ENCODE peak calls at places on chromosomes 16 and 17, in six cellular contexts. One of them, this sample, is unnamed. For H3K27me3, the result is how much of the 10 kb centered on the place peaks cover.

GRCh38 chr17:42407289-42407836 is 15.7 kb downstream of the CAVIN1 start:
- DNase-seq in neural progenitor cell: peak
- DNase-seq in tibial nerve: peak
- DNase-seq in fibroblast of lung: peak
- DNase-seq in PC-9: peak
- DNase-seq in heart left ventricle: peak
- DNase-seq in this sample: peak

GRCh38 chr17:40903129-40903847 is 18.2 kb upstream of the KRT20 start:
- DNase-seq in neural progenitor cell: no peak
- DNase-seq in tibial nerve: no peak
- DNase-seq in fibroblast of lung: peak
- DNase-seq in PC-9: peak
- DNase-seq in heart left ventricle: no peak
- DNase-seq in this sample: no peak

GRCh38 chr17:74566132-74566753 is 1.1 kb downstream of the CD300H start:
- DNase-seq in neural progenitor cell: peak
- DNase-seq in tibial nerve: no peak
- DNase-seq in fibroblast of lung: peak
- DNase-seq in PC-9: no peak
- DNase-seq in heart left ventricle: peak
- DNase-seq in this sample: no peak

GRCh38 chr16:51327001-51327400 is 175.9 kb upstream of the SALL1 start:
- DNase-seq in neural progenitor cell: no peak
- DNase-seq in tibial nerve: no peak
- DNase-seq in fibroblast of lung: peak
- DNase-seq in PC-9: no peak
- DNase-seq in heart left ventricle: no peak
- DNase-seq in this sample: no peak

GRCh38 chr16:54326266-54326662 is 39.7 kb upstream of the IRX3 start:
- DNase-seq in neural progenitor cell: no peak
- DNase-seq in tibial nerve: no peak
- DNase-seq in fibroblast of lung: no peak
- DNase-seq in PC-9: no peak
- DNase-seq in heart left ventricle: no peak
- DNase-seq in this sample: no peak

GRCh38 chr17:2903193-2903974 is 107.1 kb downstream of the RAP1GAP2 start:
- DNase-seq in neural progenitor cell: no peak
- DNase-seq in tibial nerve: no peak
- DNase-seq in fibroblast of lung: no peak
- DNase-seq in PC-9: no peak
- DNase-seq in heart left ventricle: no peak
- DNase-seq in this sample: no peak

GRCh38 chr16:5670198-5670597 is 572.6 kb upstream of the EEF2KMT start:
- DNase-seq in neural progenitor cell: no peak
- DNase-seq in tibial nerve: no peak
- DNase-seq in fibroblast of lung: no peak
- DNase-seq in PC-9: no peak
- DNase-seq in heart left ventricle: no peak
- DNase-seq in this sample: no peak

GRCh38 chr17:17412331-17412730 is 64.5 kb upstream of the MED9 start:
- DNase-seq in neural progenitor cell: no peak
- DNase-seq in tibial nerve: no peak
- DNase-seq in fibroblast of lung: no peak
- DNase-seq in PC-9: peak
- DNase-seq in heart left ventricle: no peak
- DNase-seq in this sample: no peak

GRCh38 chr17:63552211-63552610 is 1.9 kb downstream of the DCAF7 start:
- DNase-seq in neural progenitor cell: no peak
- DNase-seq in tibial nerve: no peak
- DNase-seq in fibroblast of lung: peak
- DNase-seq in PC-9: no peak
- DNase-seq in heart left ventricle: no peak
- DNase-seq in this sample: no peak

GRCh38 chr17:30095507-30096244 is 20.9 kb upstream of the NSRP1 start:
- DNase-seq in neural progenitor cell: peak
- DNase-seq in tibial nerve: no peak
- DNase-seq in fibroblast of lung: peak
- DNase-seq in PC-9: peak
- DNase-seq in heart left ventricle: no peak
- DNase-seq in this sample: no peak

GRCh38 chr16:81405702-81406113 is 38.9 kb upstream of the CMIP start:
- DNase-seq in neural progenitor cell: no peak
- DNase-seq in tibial nerve: no peak
- DNase-seq in fibroblast of lung: peak
- DNase-seq in PC-9: peak
- DNase-seq in heart left ventricle: no peak
- DNase-seq in this sample: no peak

GRCh38 chr16:71709231-71709781 is 15.2 kb downstream of the PHLPP2 start:
- DNase-seq in neural progenitor cell: no peak
- DNase-seq in tibial nerve: no peak
- DNase-seq in fibroblast of lung: peak
- DNase-seq in PC-9: peak
- DNase-seq in heart left ventricle: no peak
- DNase-seq in this sample: no peak

GRCh38 chr16:75624921-75625334 is 1.8 kb upstream of the ADAT1 start:
- DNase-seq in neural progenitor cell: no peak
- DNase-seq in tibial nerve: no peak
- DNase-seq in fibroblast of lung: peak
- DNase-seq in PC-9: no peak
- DNase-seq in heart left ventricle: no peak
- DNase-seq in this sample: no peak

GRCh38 chr17:19019041-19019941 is 14.7 kb upstream of the FAM83G start:
- DNase-seq in neural progenitor cell: no peak
- DNase-seq in tibial nerve: no peak
- DNase-seq in fibroblast of lung: no peak
- DNase-seq in PC-9: no peak
- DNase-seq in heart left ventricle: peak
- DNase-seq in this sample: no peak

GRCh38 chr16:68960910-68961309 is 117.6 kb downstream of the TANGO6 start:
- DNase-seq in neural progenitor cell: no peak
- DNase-seq in tibial nerve: no peak
- DNase-seq in fibroblast of lung: no peak
- DNase-seq in PC-9: no peak
- DNase-seq in heart left ventricle: no peak
- DNase-seq in this sample: no peak

GRCh38 chr16:10990378-10990777 is 46.0 kb downstream of the CLEC16A start:
- DNase-seq in neural progenitor cell: no peak
- DNase-seq in tibial nerve: no peak
- DNase-seq in fibroblast of lung: no peak
- DNase-seq in PC-9: no peak
- DNase-seq in heart left ventricle: no peak
- DNase-seq in this sample: no peak

GRCh38 chr16:81808933-81809480 is 29.9 kb downstream of the PLCG2 start:
- DNase-seq in neural progenitor cell: no peak
- DNase-seq in tibial nerve: no peak
- DNase-seq in fibroblast of lung: no peak
- DNase-seq in PC-9: no peak
- DNase-seq in heart left ventricle: no peak
- DNase-seq in this sample: no peak

GRCh38 chr17:77096570-77097214 is 44.1 kb upstream of the SEC14L1 start:
- DNase-seq in neural progenitor cell: no peak
- DNase-seq in tibial nerve: no peak
- DNase-seq in fibroblast of lung: peak
- DNase-seq in PC-9: no peak
- DNase-seq in heart left ventricle: peak
- DNase-seq in this sample: no peak

GRCh38 chr17:40468560-40468959 is 25.3 kb downstream of the IGFBP4 start:
- DNase-seq in neural progenitor cell: no peak
- DNase-seq in tibial nerve: no peak
- DNase-seq in fibroblast of lung: no peak
- DNase-seq in PC-9: no peak
- DNase-seq in heart left ventricle: no peak
- DNase-seq in this sample: no peak

GRCh38 chr16:67101301-67101675 is 8.5 kb upstream of the PHAF1 start:
- DNase-seq in neural progenitor cell: no peak
- DNase-seq in tibial nerve: no peak
- DNase-seq in fibroblast of lung: no peak
- DNase-seq in PC-9: no peak
- DNase-seq in heart left ventricle: no peak
- DNase-seq in this sample: no peak

GRCh38 chr17:78146881-78147280 is 696 bp downstream of the C17orf99 start:
- DNase-seq in neural progenitor cell: no peak
- DNase-seq in tibial nerve: no peak
- DNase-seq in fibroblast of lung: no peak
- DNase-seq in PC-9: no peak
- DNase-seq in heart left ventricle: no peak
- DNase-seq in this sample: no peak

GRCh38 chr17:29590979-29591736 is 1.7 kb upstream of the GIT1 start:
- DNase-seq in neural progenitor cell: peak
- DNase-seq in tibial nerve: no peak
- DNase-seq in fibroblast of lung: peak
- DNase-seq in PC-9: peak
- DNase-seq in heart left ventricle: peak
- DNase-seq in this sample: peak

DNA sequence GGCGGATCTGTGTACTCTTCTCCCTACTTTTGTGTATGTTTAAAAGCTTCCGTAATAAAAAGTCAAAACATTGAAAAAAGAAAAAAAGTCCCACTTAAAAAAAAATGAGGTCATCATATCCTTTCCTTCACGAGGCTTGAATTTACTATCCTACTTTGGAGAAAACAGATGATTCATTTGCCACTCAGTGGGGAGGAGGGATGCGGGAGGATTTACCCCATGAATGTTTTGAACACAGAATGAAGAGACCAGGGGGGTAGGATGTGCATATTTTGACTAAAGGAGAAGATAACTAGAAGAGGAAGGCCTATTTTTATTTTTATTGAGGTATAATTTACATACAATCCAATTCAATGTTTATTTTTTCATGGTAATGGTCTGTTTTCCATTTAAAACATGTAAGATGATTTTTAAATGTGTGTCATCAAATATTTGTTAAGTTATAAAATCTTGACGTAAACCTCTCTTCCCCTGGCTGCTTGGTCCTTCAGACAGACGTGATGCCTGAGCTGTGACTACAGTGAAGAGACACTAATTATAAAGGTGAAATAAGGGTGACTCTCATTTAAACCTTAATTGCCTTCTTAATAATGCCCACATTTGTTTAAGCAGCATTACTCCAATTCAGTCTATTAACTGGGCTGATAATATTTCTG is 135.4 kb upstream of the AXIN2 start:
- DNase-seq in neural progenitor cell: no peak
- DNase-seq in tibial nerve: no peak
- DNase-seq in fibroblast of lung: peak
- DNase-seq in PC-9: no peak
- DNase-seq in heart left ventricle: no peak
- DNase-seq in this sample: no peak
- H3K4me3 ChIP-seq in neural progenitor cell: no peak
- H3K4me3 ChIP-seq in tibial nerve: no peak
- H3K4me3 ChIP-seq in fibroblast of lung: no peak
- H3K4me3 ChIP-seq in PC-9: no peak
- H3K4me3 ChIP-seq in heart left ventricle: no peak
- H3K4me3 ChIP-seq in this sample: no peak

GRCh38 chr17:79281803-79282202 is 207.2 kb downstream of the ENGASE start:
- DNase-seq in neural progenitor cell: no peak
- DNase-seq in tibial nerve: no peak
- DNase-seq in fibroblast of lung: no peak
- DNase-seq in PC-9: no peak
- DNase-seq in heart left ventricle: no peak
- DNase-seq in this sample: no peak

GRCh38 chr17:79280822-79281572 is 206.4 kb downstream of the ENGASE start:
- DNase-seq in neural progenitor cell: no peak
- DNase-seq in tibial nerve: no peak
- DNase-seq in fibroblast of lung: no peak
- DNase-seq in PC-9: no peak
- DNase-seq in heart left ventricle: no peak
- DNase-seq in this sample: no peak

GRCh38 chr17:79282294-79282693 is 207.7 kb downstream of the ENGASE start:
- DNase-seq in neural progenitor cell: no peak
- DNase-seq in tibial nerve: no peak
- DNase-seq in fibroblast of lung: no peak
- DNase-seq in PC-9: no peak
- DNase-seq in heart left ventricle: no peak
- DNase-seq in this sample: no peak

GRCh38 chr17:79279320-79279719 is 204.7 kb downstream of the ENGASE start:
- DNase-seq in neural progenitor cell: no peak
- DNase-seq in tibial nerve: no peak
- DNase-seq in fibroblast of lung: no peak
- DNase-seq in PC-9: no peak
- DNase-seq in heart left ventricle: no peak
- DNase-seq in this sample: no peak

DNA sequence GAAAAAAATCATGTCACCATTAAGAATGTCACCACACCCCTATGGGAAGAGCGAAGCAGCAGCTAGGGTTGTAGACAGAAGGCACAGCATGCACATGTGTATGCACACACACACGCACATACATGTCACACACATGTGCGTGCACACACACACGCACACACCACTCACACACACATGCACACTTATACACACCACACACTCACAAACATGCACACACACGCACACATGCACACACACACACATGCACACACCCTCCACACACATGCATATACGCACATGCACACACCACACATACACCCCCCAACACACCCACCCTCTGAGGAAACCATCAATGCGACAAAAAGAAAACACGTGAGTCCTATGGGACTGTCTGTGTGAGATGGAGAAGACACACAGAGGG is 205.4 kb downstream of the ENGASE start:
- DNase-seq in neural progenitor cell: no peak
- DNase-seq in tibial nerve: no peak
- DNase-seq in fibroblast of lung: no peak
- DNase-seq in PC-9: no peak
- DNase-seq in heart left ventricle: no peak
- DNase-seq in this sample: no peak
- H3K27me3 ChIP-seq in neural progenitor cell: under half
- H3K27me3 ChIP-seq in tibial nerve: under half
- H3K27me3 ChIP-seq in fibroblast of lung: under half
- H3K27me3 ChIP-seq in PC-9: half or more
- H3K27me3 ChIP-seq in heart left ventricle: under half
- H3K27me3 ChIP-seq in this sample: under half

GRCh38 chr16:86924537-86924936 is 346.2 kb downstream of the FOXL1 start:
- DNase-seq in neural progenitor cell: no peak
- DNase-seq in tibial nerve: no peak
- DNase-seq in fibroblast of lung: peak
- DNase-seq in PC-9: no peak
- DNase-seq in heart left ventricle: no peak
- DNase-seq in this sample: no peak

GRCh38 chr16:86926146-86926545 is 347.8 kb downstream of the FOXL1 start:
- DNase-seq in neural progenitor cell: no peak
- DNase-seq in tibial nerve: no peak
- DNase-seq in fibroblast of lung: no peak
- DNase-seq in PC-9: no peak
- DNase-seq in heart left ventricle: no peak
- DNase-seq in this sample: no peak

GRCh38 chr16:86926695-86927094 is 348.3 kb downstream of the FOXL1 start:
- DNase-seq in neural progenitor cell: no peak
- DNase-seq in tibial nerve: no peak
- DNase-seq in fibroblast of lung: no peak
- DNase-seq in PC-9: no peak
- DNase-seq in heart left ventricle: no peak
- DNase-seq in this sample: no peak

GRCh38 chr16:86923656-86924055 is 345.3 kb downstream of the FOXL1 start:
- DNase-seq in neural progenitor cell: no peak
- DNase-seq in tibial nerve: no peak
- DNase-seq in fibroblast of lung: no peak
- DNase-seq in PC-9: no peak
- DNase-seq in heart left ventricle: no peak
- DNase-seq in this sample: no peak

GRCh38 chr16:86925067-86925791 is 346.9 kb downstream of the FOXL1 start:
- DNase-seq in neural progenitor cell: no peak
- DNase-seq in tibial nerve: no peak
- DNase-seq in fibroblast of lung: peak
- DNase-seq in PC-9: no peak
- DNase-seq in heart left ventricle: no peak
- DNase-seq in this sample: no peak
- H3K27ac ChIP-seq in neural progenitor cell: no peak
- H3K27ac ChIP-seq in tibial nerve: no peak
- H3K27ac ChIP-seq in fibroblast of lung: peak
- H3K27ac ChIP-seq in PC-9: no peak
- H3K27ac ChIP-seq in heart left ventricle: no peak
- H3K27ac ChIP-seq in this sample: no peak

GRCh38 chr17:48575066-48575582 is 3.0 kb downstream of the HOXB4 start:
- DNase-seq in neural progenitor cell: no peak
- DNase-seq in tibial nerve: no peak
- DNase-seq in fibroblast of lung: peak
- DNase-seq in PC-9: no peak
- DNase-seq in heart left ventricle: no peak
- DNase-seq in this sample: no peak
- H3K4me3 ChIP-seq in neural progenitor cell: no peak
- H3K4me3 ChIP-seq in tibial nerve: no peak
- H3K4me3 ChIP-seq in fibroblast of lung: peak
- H3K4me3 ChIP-seq in PC-9: no peak
- H3K4me3 ChIP-seq in heart left ventricle: no peak
- H3K4me3 ChIP-seq in this sample: no peak

This sample was measured in heart right ventricle.